ENCODE peak calls at places on chromosomes 12 and 14, in nine cellular contexts. T, L, M, V, B, C, R, A and F are unnamed samples.

GRCh38 chr14:23751591-23751990 is 115.4 kb downstream of the DHRS2 start:
- DNase-seq in T (no peak), L (no peak), M (no peak), V (no peak), B (peak), C (no peak), R (no peak), A (no peak), F (no peak)

GRCh38 chr14:28297559-28297958 is 469.0 kb upstream of the FOXG1 start:
- DNase-seq in T (no peak), L (no peak), M (peak), V (no peak), B (no peak), C (no peak), R (no peak), A (no peak), F (no peak)

GRCh38 chr14:35470775-35471174 is 63.2 kb upstream of the INSM2 start:
- DNase-seq in T (peak), L (no peak), M (no peak), V (peak), B (peak), C (peak), R (no peak), A (no peak), F (no peak)

GRCh38 chr12:76848132-76848531 is 30.7 kb downstream of the CSRP2 start:
- DNase-seq in T (no peak), L (no peak), M (no peak), V (no peak), B (no peak), C (no peak), R (no peak), A (no peak), F (no peak)

GRCh38 chr12:105382771-105383632 is 52.5 kb downstream of the C12orf75 start:
- DNase-seq in T (peak), L (peak), M (peak), V (peak), B (peak), C (peak), R (no peak), A (no peak), F (peak)

GRCh38 chr12:120225200-120225558 is 24.3 kb upstream of the RPLP0 start:
- DNase-seq in T (peak), L (no peak), M (no peak), V (no peak), B (no peak), C (no peak), R (no peak), A (no peak), F (no peak)

GRCh38 chr12:124336742-124337520 is 42.0 kb downstream of the RFLNA start:
- DNase-seq in T (no peak), L (no peak), M (no peak), V (no peak), B (no peak), C (no peak), R (no peak), A (no peak), F (no peak)

GRCh38 chr12:111926631-111927030 is 84.6 kb downstream of the MAPKAPK5 start:
- DNase-seq in T (no peak), L (no peak), M (no peak), V (no peak), B (no peak), C (no peak), R (no peak), A (no peak), F (no peak)

GRCh38 chr12:95918194-95918993 is 24.0 kb downstream of the CCDC38 start:
- DNase-seq in T (peak), L (peak), M (peak), V (peak), B (peak), C (peak), R (no peak), A (no peak), F (peak)

GRCh38 chr14:101276309-101277091 is 284.8 kb upstream of the DIO3 start:
- DNase-seq in T (no peak), L (no peak), M (no peak), V (no peak), B (no peak), C (peak), R (no peak), A (no peak), F (no peak)

GRCh38 chr12:50597200-50598195 is 92.7 kb downstream of the DIP2B start:
- DNase-seq in T (no peak), L (peak), M (peak), V (no peak), B (peak), C (peak), R (no peak), A (no peak), F (no peak)

GRCh38 chr12:47190905-47191304 is 111.1 kb upstream of the AMIGO2 start:
- DNase-seq in T (no peak), L (no peak), M (no peak), V (no peak), B (no peak), C (no peak), R (no peak), A (no peak), F (no peak)

GRCh38 chr12:128629979-128630378 is 193.8 kb downstream of the SLC15A4 start:
- DNase-seq in T (no peak), L (no peak), M (no peak), V (no peak), B (no peak), C (no peak), R (no peak), A (no peak), F (no peak)

GRCh38 chr14:68655961-68656360 is 136.9 kb downstream of the ZFP36L1 start:
- DNase-seq in T (no peak), L (no peak), M (no peak), V (no peak), B (no peak), C (peak), R (no peak), A (peak), F (no peak)

GRCh38 chr14:69183735-69184134 is 7.6 kb upstream of the EXD2 start:
- DNase-seq in T (no peak), L (no peak), M (no peak), V (peak), B (no peak), C (no peak), R (no peak), A (no peak), F (no peak)

GRCh38 chr12:18754118-18754707 is 16.3 kb downstream of the CAPZA3 start:
- DNase-seq in T (no peak), L (no peak), M (no peak), V (no peak), B (no peak), C (no peak), R (no peak), A (no peak), F (no peak)

GRCh38 chr14:90204516-90204915 is 51.8 kb upstream of the PSMC1 start:
- DNase-seq in T (no peak), L (no peak), M (no peak), V (no peak), B (no peak), C (no peak), R (no peak), A (no peak), F (no peak)

GRCh38 chr12:50556273-50556672 is 51.5 kb downstream of the DIP2B start:
- DNase-seq in T (no peak), L (no peak), M (no peak), V (no peak), B (no peak), C (peak), R (no peak), A (no peak), F (no peak)

GRCh38 chr12:124737040-124737419 is 126.6 kb downstream of the SCARB1 start:
- DNase-seq in T (no peak), L (no peak), M (no peak), V (no peak), B (no peak), C (peak), R (no peak), A (no peak), F (no peak)

GRCh38 chr14:52029881-52030280 is 39.0 kb downstream of the NID2 start:
- DNase-seq in T (no peak), L (no peak), M (no peak), V (no peak), B (no peak), C (no peak), R (no peak), A (no peak), F (no peak)

GRCh38 chr12:48982397-48983080 is 4.4 kb downstream of the WNT1 start:
- DNase-seq in T (no peak), L (no peak), M (no peak), V (no peak), B (no peak), C (no peak), R (no peak), A (no peak), F (no peak)

GRCh38 chr12:54683388-54683787 is 35.2 kb upstream of the DCD start:
- DNase-seq in T (no peak), L (no peak), M (no peak), V (no peak), B (no peak), C (no peak), R (no peak), A (no peak), F (no peak)

GRCh38 chr14:38254565-38255407 is 1.1 kb downstream of the CLEC14A start:
- DNase-seq in T (no peak), L (no peak), M (no peak), V (peak), B (peak), C (no peak), R (peak), A (peak), F (no peak)

GRCh38 chr14:68181395-68182326 is 362.1 kb downstream of the RAD51B start:
- DNase-seq in T (no peak), L (no peak), M (no peak), V (no peak), B (peak), C (peak), R (no peak), A (no peak), F (no peak)

GRCh38 chr12:58452546-58452945 is 467.8 kb downstream of the LRIG3 start:
- DNase-seq in T (no peak), L (no peak), M (no peak), V (no peak), B (peak), C (no peak), R (no peak), A (no peak), F (no peak)

GRCh38 chr12:124352839-124353238 is 57.9 kb downstream of the RFLNA start:
- DNase-seq in T (no peak), L (no peak), M (no peak), V (no peak), B (no peak), C (no peak), R (no peak), A (no peak), F (peak)

GRCh38 chr14:99195602-99196309 is 76.2 kb downstream of the BCL11B start:
- DNase-seq in T (no peak), L (no peak), M (peak), V (no peak), B (no peak), C (no peak), R (no peak), A (no peak), F (no peak)

GRCh38 chr12:3130053-3130805 is 53.0 kb downstream of the TSPAN9 start:
- DNase-seq in T (no peak), L (no peak), M (no peak), V (no peak), B (no peak), C (no peak), R (peak), A (peak), F (no peak)

GRCh38 chr12:92408072-92408900 is 262.6 kb upstream of the BTG1 start:
- DNase-seq in T (peak), L (no peak), M (no peak), V (peak), B (peak), C (peak), R (no peak), A (no peak), F (peak)

GRCh38 chr12:4567073-4567881 is 5.3 kb downstream of the DYRK4 start:
- DNase-seq in T (no peak), L (no peak), M (no peak), V (no peak), B (no peak), C (no peak), R (no peak), A (no peak), F (no peak)

GRCh38 chr12:132720606-132721005 is 10.0 kb downstream of the PGAM5 start:
- DNase-seq in T (no peak), L (no peak), M (no peak), V (no peak), B (no peak), C (no peak), R (no peak), A (no peak), F (no peak)

GRCh38 chr12:47277972-47278448 is 198.3 kb upstream of the AMIGO2 start:
- DNase-seq in T (no peak), L (no peak), M (no peak), V (no peak), B (peak), C (peak), R (no peak), A (no peak), F (no peak)